ENCODE peak calls at places on chromosomes 3 and 15, in five cellular contexts. E, J, M, V and I are unnamed samples.

GRCh38 chr3:196431193-196432136 is 762 bp downstream of the UBXN7 start:
- DNase-seq in M (peak; percentile 18), E (peak; percentile 50), V (no peak), J (peak; percentile 49), I (no peak)

GRCh38 chr3:112020653-112021052 is 13.9 kb upstream of the TMPRSS7 start:
- DNase-seq in V (no peak), E (no peak), M (no peak), J (no peak), I (no peak)

GRCh38 chr3:169286214-169286613 is 377.3 kb downstream of the MECOM start:
- DNase-seq in V (no peak), M (no peak), E (peak; percentile 43), J (no peak), I (no peak)

GRCh38 chr3:11529281-11529680 is 114.4 kb downstream of the VGLL4 start:
- DNase-seq in V (no peak), J (no peak), E (no peak), M (no peak), I (no peak)

GRCh38 chr15:67542462-67543347 is at the start of gene MAP2K5:
- DNase-seq in V (peak; percentile 50), E (peak; percentile 83), J (peak; percentile 87), M (peak; percentile 83), I (peak; percentile 93)

GRCh38 chr3:139677341-139678155 is at the start of gene NMNAT3:
- DNase-seq in M (peak; percentile 79), V (peak; percentile 57), J (peak; percentile 91), E (peak; percentile 96), I (no peak)

GRCh38 chr15:40291088-40291574 is 8.3 kb upstream of the ANKRD63 start:
- DNase-seq in J (no peak), V (no peak), E (peak; percentile 71), M (no peak), I (peak; percentile 88)

GRCh38 chr3:76310059-76310458 is 524.7 kb upstream of the ZNF717 start:
- DNase-seq in V (no peak), M (no peak), E (no peak), J (no peak), I (no peak)

GRCh38 chr15:39585394-39585841 is 4.5 kb downstream of the THBS1 start:
- DNase-seq in E (no peak), J (no peak), V (no peak), M (no peak), I (no peak)

GRCh38 chr3:149199474-149199873 is 22.2 kb downstream of the CP start:
- DNase-seq in V (no peak), J (no peak), E (no peak), M (no peak), I (no peak)

GRCh38 chr3:131501949-131502348 is 822 bp downstream of the MRPL3 start:
- DNase-seq in V (no peak), E (peak; percentile 52), M (no peak), J (no peak), I (no peak)

GRCh38 chr15:55168350-55168974 is 28.3 kb downstream of the RSL24D1 start:
- DNase-seq in J (peak; percentile 57), V (peak; percentile 7), E (peak; percentile 61), M (peak; percentile 52), I (no peak)

GRCh38 chr3:42166214-42166613 is 75.1 kb downstream of the TRAK1 start:
- DNase-seq in E (peak; percentile 94), M (no peak), V (no peak), J (no peak), I (no peak)

GRCh38 chr3:10464068-10464434 is 41.3 kb downstream of the ATP2B2 start:
- DNase-seq in J (no peak), E (no peak), V (no peak), M (no peak), I (no peak)